ENCODE peak calls at places on chromosomes 11 and 22, in six cellular contexts. W is OCI-LY7, F is brain microvascular endothelial cell, X is fibroblast of lung, Q is transverse colon, P is SK-N-SH. H is an unnamed sample.

GRCh38 chr11:68773521-68774187 is 22.3 kb upstream of the TESMIN start:
- DNase-seq in X (peak), W (no peak), P (no peak), Q (no peak), F (peak), H (no peak)

GRCh38 chr11:127412722-127413121 is 412.2 kb upstream of the KIRREL3 start:
- DNase-seq in P (no peak), X (no peak), W (no peak), F (no peak), Q (no peak), H (no peak)

GRCh38 chr11:8033312-8033715 is 46.2 kb downstream of the EIF3F start:
- DNase-seq in X (peak), P (peak), F (peak), W (peak), Q (peak), H (no peak)

GRCh38 chr22:17972385-17973181 is 51.8 kb downstream of the MICAL3 start:
- DNase-seq in X (peak), F (peak), P (no peak), W (no peak), Q (no peak), H (no peak)

GRCh38 chr22:25068701-25069100 is 116.2 kb downstream of the KIAA1671 start:
- DNase-seq in P (peak), X (no peak), W (no peak), F (no peak), Q (no peak), H (no peak)

GRCh38 chr11:100574894-100575769 is 112.0 kb upstream of the ARHGAP42 start:
- DNase-seq in Q (no peak), W (no peak), X (peak), F (no peak), P (no peak), H (no peak)

GRCh38 chr11:103326070-103326794 is 217.0 kb downstream of the DYNC2H1 start:
- DNase-seq in W (peak), P (peak), F (peak), X (peak), Q (peak), H (peak)

GRCh38 chr11:16844268-16844667 is 105.8 kb downstream of the C11orf58 start:
- DNase-seq in Q (no peak), X (no peak), W (no peak), P (no peak), F (no peak), H (no peak)

GRCh38 chr11:108871152-108871551 is 206.3 kb downstream of the DDX10 start:
- DNase-seq in F (peak), Q (no peak), X (peak), P (peak), W (peak), H (no peak)

GRCh38 chr11:68146704-68147474 is 25.7 kb upstream of the CHKA start:
- DNase-seq in P (peak), X (peak), Q (peak), F (peak), W (no peak), H (no peak)

GRCh38 chr22:19350476-19350859 is 58.9 kb upstream of the CLTCL1 start:
- DNase-seq in Q (no peak), X (no peak), F (no peak), P (no peak), W (no peak), H (no peak)

GRCh38 chr11:122367809-122368231 is 251.8 kb upstream of the BLID start:
- DNase-seq in X (peak), Q (no peak), P (no peak), W (no peak), F (peak), H (peak)

GRCh38 chr11:114296190-114296978 is at the start of gene NNMT:
- DNase-seq in X (peak), P (no peak), Q (peak), W (no peak), F (peak), H (peak)

GRCh38 chr11:84552791-84553190 is 1074.4 kb downstream of the DLG2 start:
- DNase-seq in Q (no peak), X (no peak), P (no peak), F (no peak), W (no peak), H (no peak)

GRCh38 chr22:38162881-38163843 is 18.5 kb downstream of the PLA2G6 start:
- DNase-seq in X (no peak), P (no peak), W (peak), F (no peak), Q (no peak), H (no peak)

GRCh38 chr11:120130991-120131760 is 6.7 kb downstream of the TRIM29 start:
- DNase-seq in F (no peak), X (no peak), P (no peak), W (no peak), Q (peak), H (no peak)

GRCh38 chr22:18103527-18104269 is 6.9 kb upstream of the TUBA8 start:
- DNase-seq in F (no peak), P (no peak), Q (no peak), W (no peak), X (no peak), H (peak)

GRCh38 chr11:59207988-59208432 is 4.7 kb downstream of the MPEG1 start:
- DNase-seq in Q (no peak), W (peak), X (peak), P (peak), F (peak), H (peak)

GRCh38 chr22:27585141-27585540 is 216.4 kb downstream of the MN1 start:
- DNase-seq in P (no peak), W (no peak), Q (no peak), F (no peak), X (no peak), H (no peak)

GRCh38 chr11:72263363-72263762 is 19.4 kb upstream of the PHOX2A start:
- DNase-seq in W (no peak), X (peak), F (peak), P (no peak), Q (no peak), H (no peak)

GRCh38 chr11:117796456-117797428 is at the start of gene DSCAML1:
- DNase-seq in F (no peak), P (peak), X (no peak), Q (no peak), W (no peak), H (no peak)

GRCh38 chr11:119359365-119360229 is 13.1 kb upstream of the MFRP start:
- DNase-seq in F (no peak), Q (no peak), X (no peak), P (no peak), W (peak), H (no peak)

GRCh38 chr11:108871867-108872266 is 207.0 kb downstream of the DDX10 start:
- DNase-seq in P (no peak), Q (no peak), W (no peak), X (peak), F (no peak), H (no peak)

GRCh38 chr22:30267382-30268302 is 991 bp upstream of the OSM start:
- DNase-seq in X (no peak), P (no peak), W (no peak), F (no peak), Q (no peak), H (no peak)

GRCh38 chr22:26362471-26362870 is 66.6 kb upstream of the ASPHD2 start:
- DNase-seq in P (no peak), Q (no peak), W (no peak), F (peak), X (no peak), H (no peak)

GRCh38 chr22:30191049-30191701 is 55.4 kb downstream of the LIF start:
- DNase-seq in Q (no peak), F (no peak), P (no peak), X (no peak), W (no peak), H (no peak)

GRCh38 chr11:89275966-89276365 is 98.3 kb downstream of the TYR start:
- DNase-seq in F (no peak), Q (no peak), W (no peak), P (no peak), X (no peak), H (no peak)

GRCh38 chr11:17722000-17722643 is 2.8 kb downstream of the MYOD1 start:
- DNase-seq in X (peak), Q (no peak), W (no peak), P (peak), F (no peak), H (no peak)

GRCh38 chr11:17076517-17077239 is 789 bp downstream of the RPS13 start:
- DNase-seq in W (peak), F (no peak), P (no peak), X (peak), Q (no peak), H (no peak)

DNA sequence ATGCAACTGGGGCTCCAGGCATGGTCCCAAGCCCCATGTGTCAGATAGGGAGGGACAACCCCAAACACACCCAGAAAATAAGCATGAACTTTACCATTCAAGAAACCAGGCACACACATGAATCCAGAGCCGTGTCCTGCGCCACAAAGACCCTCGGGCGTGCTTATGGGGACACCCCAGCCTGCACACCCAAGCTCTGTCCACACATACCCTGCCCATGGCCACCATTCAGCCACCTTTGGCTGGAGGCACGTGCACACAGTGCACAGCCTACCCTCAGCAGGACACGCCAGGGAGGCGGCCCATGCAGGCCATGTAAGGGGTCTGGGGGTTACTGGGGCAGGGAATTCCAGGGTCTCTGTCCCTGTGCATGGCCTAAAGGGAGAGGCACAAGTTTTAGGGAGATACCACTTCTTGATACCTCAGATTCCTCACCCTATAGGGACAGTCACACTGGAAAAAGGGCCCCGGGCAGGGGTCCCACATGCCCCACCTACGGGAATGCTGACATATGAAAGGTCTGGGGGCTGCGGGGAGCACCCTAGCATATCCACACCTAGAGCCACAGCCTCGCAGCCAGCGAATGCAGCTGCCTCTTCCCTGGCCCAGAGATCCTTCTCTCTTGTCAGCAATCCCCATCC is 20.6 kb downstream of the PACSIN2 start:
- DNase-seq in X (no peak), Q (peak), F (no peak), W (no peak), P (no peak), H (no peak)
- H3K4me3 ChIP-seq in X (peak), Q (peak), F (peak), W (no peak), P (no peak), H (peak)

DNA sequence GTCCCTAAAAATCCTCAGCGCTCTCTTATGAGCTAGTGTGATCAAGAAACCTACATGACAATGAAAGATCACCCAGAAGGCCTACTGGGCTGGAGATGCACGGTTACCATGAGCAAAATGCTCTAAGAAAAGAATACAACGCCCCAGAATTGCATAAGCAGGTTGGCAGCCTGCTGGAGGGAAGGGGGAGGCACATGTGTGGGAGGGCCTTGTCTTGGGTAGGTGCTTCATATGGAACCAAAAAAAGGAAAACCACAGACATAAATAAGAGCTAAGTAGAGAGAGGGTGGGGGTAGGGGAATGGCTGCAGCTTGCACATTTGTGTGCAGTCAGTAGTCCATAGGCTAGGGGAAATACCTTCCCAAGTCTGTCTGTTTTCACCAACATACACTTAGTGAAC is 2.8 kb downstream of the SIAE start:
- DNase-seq in X (peak), F (no peak), W (peak), P (no peak), Q (no peak), H (no peak)
- TF ChIP-seq CTCF in X (no peak), F (peak), W (no peak), P (no peak), Q (no peak), H (no peak)

GRCh38 chr11:3009481-3009880 is 17.4 kb upstream of the NAP1L4 start:
- DNase-seq in X (no peak), P (no peak), W (no peak), F (no peak), Q (no peak), H (no peak)

GRCh38 chr11:3007404-3008010 is 15.4 kb upstream of the NAP1L4 start:
- DNase-seq in P (no peak), X (no peak), Q (no peak), F (no peak), W (no peak), H (no peak)

GRCh38 chr11:3008746-3009336 is 16.7 kb upstream of the NAP1L4 start:
- DNase-seq in Q (no peak), P (no peak), X (no peak), W (no peak), F (no peak), H (no peak)

GRCh38 chr11:3004481-3004880 is 12.4 kb upstream of the NAP1L4 start:
- DNase-seq in Q (no peak), P (no peak), X (no peak), F (no peak), W (no peak), H (no peak)

DNA sequence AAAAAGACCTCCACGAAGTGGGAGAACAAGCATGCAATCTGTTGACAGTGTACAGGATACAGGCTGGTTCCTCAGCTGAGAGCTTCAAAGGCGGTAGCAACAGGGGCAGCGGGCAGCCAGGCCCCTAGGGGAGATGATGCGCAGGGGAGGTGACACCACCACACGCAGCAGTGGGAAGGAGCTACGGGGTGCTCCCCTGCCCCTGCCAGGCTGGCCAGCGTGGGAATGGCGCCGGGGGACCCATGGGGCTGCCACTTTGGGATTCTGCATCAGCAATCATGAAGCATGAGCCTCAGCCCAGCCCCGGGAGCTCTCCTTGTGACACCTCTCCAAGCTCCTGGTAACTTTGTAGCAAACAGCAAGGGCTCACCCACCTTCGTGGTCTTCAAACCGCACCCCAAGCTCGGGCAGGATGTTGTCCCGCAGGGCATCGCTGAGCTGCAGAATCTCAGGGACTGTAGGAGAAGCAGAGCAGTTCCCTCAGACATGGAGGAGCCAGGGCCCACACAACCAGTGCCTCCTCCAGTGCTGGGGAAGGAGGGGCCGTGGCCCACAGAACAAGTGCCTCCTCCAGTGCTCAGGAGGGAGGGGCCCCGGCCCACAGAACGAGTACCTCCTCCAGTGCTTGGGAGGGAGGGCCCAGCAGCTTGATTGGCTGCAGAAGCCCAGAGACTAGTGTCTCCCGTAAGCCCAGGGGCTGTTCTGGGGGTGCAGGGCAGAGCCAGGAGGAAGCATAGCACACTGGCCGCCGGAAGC is 14.6 kb upstream of the NAP1L4 start:
- DNase-seq in F (no peak), P (no peak), X (no peak), W (no peak), Q (no peak), H (no peak)
- H3K4me3 ChIP-seq in F (no peak), P (no peak), X (no peak), W (no peak), Q (no peak), H (no peak)

DNA sequence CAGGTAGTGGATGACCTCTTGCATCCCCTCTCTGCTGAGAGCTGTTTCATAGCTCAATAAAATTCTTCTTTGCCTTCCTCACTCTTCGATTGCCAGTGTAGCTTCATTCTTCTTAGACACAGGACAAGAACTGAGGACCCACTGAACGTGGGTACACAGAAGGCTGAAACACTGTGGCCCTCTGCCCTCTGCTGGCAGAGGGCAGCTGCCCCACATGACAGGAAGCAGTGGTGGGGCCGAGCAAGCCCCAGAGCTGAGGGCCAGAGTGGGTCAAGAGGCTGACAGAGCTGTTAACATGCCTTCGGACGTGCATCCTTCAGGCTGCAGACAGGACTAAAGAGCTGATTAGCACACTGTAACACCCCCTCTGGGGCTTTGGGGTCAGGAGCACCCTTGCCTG is 15.6 kb downstream of the SMC1B start:
- DNase-seq in X (no peak), P (no peak), F (no peak), Q (no peak), W (peak), H (no peak)
- TF ChIP-seq CTCF in X (no peak), P (no peak), F (no peak), Q (no peak), W (peak), H (no peak)

GRCh38 chr11:107017104-107017432 is 1.2 kb downstream of the GUCY1A2 start:
- DNase-seq in P (no peak), Q (no peak), X (no peak), W (no peak), F (no peak), H (no peak)
- H3K4me3 ChIP-seq in P (peak), Q (no peak), X (peak), W (no peak), F (peak), H (peak)

GRCh38 chr22:23772315-23773246 is at the start of gene MMP11:
- DNase-seq in X (no peak), F (no peak), Q (peak), P (peak), W (peak), H (no peak)
- TF ChIP-seq CTCF in X (no peak), F (no peak), Q (no peak), P (peak), W (peak), H (no peak)

GRCh38 chr11:64356498-64357411 is 2.2 kb upstream of the RPS6KA4 start:
- DNase-seq in P (peak), Q (no peak), F (no peak), X (peak), W (peak), H (no peak)

GRCh38 chr11:64357446-64357845 is 1.5 kb upstream of the RPS6KA4 start:
- DNase-seq in P (peak), Q (no peak), X (no peak), W (no peak), F (no peak), H (no peak)

GRCh38 chr11:64358907-64359711 is at the start of gene RPS6KA4:
- DNase-seq in F (peak), X (peak), Q (peak), P (peak), W (peak), H (no peak)

GRCh38 chr11:64358536-64358906 is 441 bp upstream of the RPS6KA4 start:
- DNase-seq in Q (no peak), F (no peak), X (no peak), P (no peak), W (no peak), H (no peak)

GRCh38 chr11:64357904-64358535 is 942 bp upstream of the RPS6KA4 start:
- DNase-seq in X (no peak), Q (peak), P (peak), F (no peak), W (no peak), H (no peak)
- H3K4me3 ChIP-seq in X (no peak), Q (peak), P (peak), F (no peak), W (peak), H (peak)

GRCh38 chr22:48553119-48553518 is 1274.6 kb downstream of the BRD1 start:
- DNase-seq in P (peak), F (no peak), Q (no peak), X (no peak), W (no peak), H (no peak)

GRCh38 chr22:48553694-48554308 is 1273.9 kb downstream of the BRD1 start:
- DNase-seq in W (no peak), P (no peak), F (no peak), X (no peak), Q (no peak), H (no peak)

GRCh38 chr22:48556751-48557150 is 1270.9 kb downstream of the BRD1 start:
- DNase-seq in P (no peak), X (no peak), F (no peak), W (no peak), Q (no peak), H (no peak)

GRCh38 chr22:48555606-48556005 is 1272.1 kb downstream of the BRD1 start:
- DNase-seq in F (no peak), W (no peak), Q (no peak), X (no peak), P (no peak), H (no peak)

DNA sequence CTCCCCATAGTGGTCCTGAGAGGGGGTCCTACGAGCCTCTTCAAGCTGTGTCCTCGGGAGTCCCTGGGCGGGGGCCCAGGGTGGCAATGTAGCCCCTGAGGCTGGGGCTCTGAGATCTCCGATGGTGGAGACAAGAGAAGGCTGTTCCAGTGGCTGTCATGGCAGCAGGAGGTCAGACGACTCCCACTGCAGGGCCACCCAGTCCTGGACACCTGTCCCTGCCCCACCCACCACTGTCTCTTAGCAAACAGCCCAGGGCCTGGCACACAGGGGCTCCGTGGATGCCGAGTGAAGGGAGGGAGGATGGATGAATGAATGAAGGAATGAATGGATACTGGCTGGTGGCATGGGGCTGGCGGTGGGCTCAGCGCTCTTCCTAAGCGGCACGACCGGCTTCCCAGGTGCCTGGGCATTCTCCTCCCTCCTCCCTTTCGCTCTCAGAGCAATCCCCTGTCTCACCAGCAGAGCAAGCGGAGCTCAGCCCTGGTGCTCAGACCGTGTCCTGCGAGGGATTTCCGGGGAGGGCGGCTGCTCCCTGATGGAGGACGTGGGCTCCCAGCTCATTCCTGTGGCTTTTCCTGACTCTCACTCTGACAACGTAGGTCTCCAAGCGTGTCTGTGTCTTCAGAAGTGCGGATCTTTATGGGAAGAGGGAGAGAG is 1272.7 kb downstream of the BRD1 start:
- DNase-seq in F (no peak), P (no peak), X (no peak), W (no peak), Q (no peak), H (no peak)
- TF ChIP-seq CTCF in F (no peak), P (no peak), X (no peak), W (no peak), Q (no peak), H (no peak)

GRCh38 chr11:104841185-104841584 is 57.1 kb downstream of the CASP12 start:
- DNase-seq in W (no peak), P (no peak), X (no peak), F (no peak), Q (no peak), H (no peak)

GRCh38 chr11:104837969-104838639 is 60.2 kb downstream of the CASP12 start:
- DNase-seq in Q (no peak), W (no peak), X (no peak), F (no peak), P (no peak), H (no peak)

GRCh38 chr11:104841973-104842372 is 56.3 kb downstream of the CASP12 start:
- DNase-seq in F (no peak), X (no peak), P (no peak), W (no peak), Q (no peak), H (no peak)

GRCh38 chr11:104836711-104837110 is 61.5 kb downstream of the CASP12 start:
- DNase-seq in W (no peak), F (no peak), Q (no peak), X (peak), P (no peak), H (no peak)
- H3K4me3 ChIP-seq in W (no peak), F (no peak), Q (no peak), X (no peak), P (no peak), H (no peak)

H was measured in epithelial cell of proximal tubule.